ENCODE peak calls at places on chromosome 14, in five cellular contexts. One of them, this sample, is unnamed.
A peak's percentile ranks its signal among the peaks of the same experiment; 100 is the strongest.

GRCh38 chr14:35250319-35250718 is 41.9 kb upstream of the PSMA6 start:
- DNase-seq in nephron progenitor cell: no peak
- DNase-seq in fibroblast of mammary gland: no peak
- DNase-seq in H9: no peak
- DNase-seq in NB4: peak; percentile 17
- DNase-seq in this sample: no peak

GRCh38 chr14:49858383-49858782 is 5.8 kb upstream of the NEMF start:
- DNase-seq in H9: no peak
- DNase-seq in fibroblast of mammary gland: no peak
- DNase-seq in NB4: peak; percentile 50
- DNase-seq in nephron progenitor cell: no peak
- DNase-seq in this sample: no peak

GRCh38 chr14:76953196-76953945 is 75.1 kb downstream of the IRF2BPL start:
- DNase-seq in nephron progenitor cell: no peak
- DNase-seq in fibroblast of mammary gland: peak; percentile 76
- DNase-seq in H9: no peak
- DNase-seq in NB4: peak; percentile 61
- DNase-seq in this sample: no peak

GRCh38 chr14:94636744-94637412 is 24.7 kb downstream of the SERPINA3 start:
- DNase-seq in NB4: peak; percentile 19
- DNase-seq in fibroblast of mammary gland: peak; percentile 35
- DNase-seq in nephron progenitor cell: no peak
- DNase-seq in H9: no peak
- DNase-seq in this sample: no peak

GRCh38 chr14:20472566-20473206 is 3.5 kb downstream of the PNP start:
- DNase-seq in H9: no peak
- DNase-seq in fibroblast of mammary gland: no peak
- DNase-seq in nephron progenitor cell: no peak
- DNase-seq in NB4: peak; percentile 39
- DNase-seq in this sample: no peak

GRCh38 chr14:89842852-89843251 is 111.7 kb downstream of the EFCAB11 start:
- DNase-seq in nephron progenitor cell: no peak
- DNase-seq in NB4: no peak
- DNase-seq in H9: no peak
- DNase-seq in fibroblast of mammary gland: no peak
- DNase-seq in this sample: no peak

GRCh38 chr14:99055816-99056215 is 216.2 kb downstream of the BCL11B start:
- DNase-seq in NB4: no peak
- DNase-seq in H9: no peak
- DNase-seq in nephron progenitor cell: no peak
- DNase-seq in fibroblast of mammary gland: no peak
- DNase-seq in this sample: peak; percentile 52

GRCh38 chr14:73452341-73453191 is 5.8 kb downstream of the NUMB start:
- DNase-seq in fibroblast of mammary gland: peak; percentile 96
- DNase-seq in nephron progenitor cell: no peak
- DNase-seq in H9: no peak
- DNase-seq in NB4: peak; percentile 50
- DNase-seq in this sample: no peak

GRCh38 chr14:95069547-95069946 is 87.8 kb downstream of the DICER1 start:
- DNase-seq in fibroblast of mammary gland: no peak
- DNase-seq in H9: no peak
- DNase-seq in nephron progenitor cell: no peak
- DNase-seq in NB4: no peak
- DNase-seq in this sample: no peak

GRCh38 chr14:81285250-81285649 is 64.5 kb upstream of the GTF2A1 start:
- DNase-seq in NB4: no peak
- DNase-seq in fibroblast of mammary gland: no peak
- DNase-seq in H9: no peak
- DNase-seq in nephron progenitor cell: no peak
- DNase-seq in this sample: no peak

GRCh38 chr14:67131691-67132090 is 57.5 kb upstream of the GARIN2 start:
- DNase-seq in H9: no peak
- DNase-seq in nephron progenitor cell: no peak
- DNase-seq in NB4: no peak
- DNase-seq in fibroblast of mammary gland: no peak
- DNase-seq in this sample: no peak

GRCh38 chr14:69355155-69355954 is 42.7 kb downstream of the ERH start:
- DNase-seq in H9: no peak
- DNase-seq in NB4: no peak
- DNase-seq in nephron progenitor cell: no peak
- DNase-seq in fibroblast of mammary gland: no peak
- DNase-seq in this sample: no peak

GRCh38 chr14:104217486-104218360 is 79.3 kb downstream of the KIF26A start:
- DNase-seq in fibroblast of mammary gland: no peak
- DNase-seq in nephron progenitor cell: no peak
- DNase-seq in NB4: no peak
- DNase-seq in H9: no peak
- DNase-seq in this sample: peak; percentile 72

GRCh38 chr14:71011479-71011878 is 104.2 kb downstream of the PCNX1 start:
- DNase-seq in nephron progenitor cell: no peak
- DNase-seq in NB4: no peak
- DNase-seq in H9: no peak
- DNase-seq in fibroblast of mammary gland: no peak
- DNase-seq in this sample: no peak

GRCh38 chr14:38124496-38124895 is 83.2 kb upstream of the SSTR1 start:
- DNase-seq in fibroblast of mammary gland: no peak
- DNase-seq in nephron progenitor cell: no peak
- DNase-seq in NB4: no peak
- DNase-seq in H9: no peak
- DNase-seq in this sample: no peak

GRCh38 chr14:89508863-89509262 is 91.8 kb upstream of the FOXN3 start:
- DNase-seq in nephron progenitor cell: no peak
- DNase-seq in fibroblast of mammary gland: no peak
- DNase-seq in NB4: no peak
- DNase-seq in H9: no peak
- DNase-seq in this sample: no peak

GRCh38 chr14:62213516-62213915 is 451.3 kb downstream of the SNAPC1 start:
- DNase-seq in nephron progenitor cell: no peak
- DNase-seq in fibroblast of mammary gland: peak; percentile 79
- DNase-seq in NB4: no peak
- DNase-seq in H9: no peak
- DNase-seq in this sample: no peak

GRCh38 chr14:30874999-30875787 is 834 bp downstream of the COCH start:
- DNase-seq in NB4: peak; percentile 66
- DNase-seq in fibroblast of mammary gland: no peak
- DNase-seq in H9: peak; percentile 58
- DNase-seq in nephron progenitor cell: peak; percentile 26
- DNase-seq in this sample: peak; percentile 88

GRCh38 chr14:72049462-72049861 is 117.2 kb downstream of the RGS6 start:
- DNase-seq in fibroblast of mammary gland: no peak
- DNase-seq in NB4: no peak
- DNase-seq in H9: no peak
- DNase-seq in nephron progenitor cell: no peak
- DNase-seq in this sample: no peak

GRCh38 chr14:74794947-74795346 is 31.8 kb downstream of the YLPM1 start:
- DNase-seq in NB4: no peak
- DNase-seq in H9: no peak
- DNase-seq in fibroblast of mammary gland: no peak
- DNase-seq in nephron progenitor cell: no peak
- DNase-seq in this sample: no peak

GRCh38 chr14:64702493-64703392 is 1.5 kb upstream of the PLEKHG3 start:
- DNase-seq in fibroblast of mammary gland: no peak
- DNase-seq in H9: peak; percentile 96
- DNase-seq in NB4: no peak
- DNase-seq in nephron progenitor cell: peak; percentile 73
- DNase-seq in this sample: no peak

GRCh38 chr14:96117101-96117897 is 78.1 kb downstream of the C14orf132 start:
- DNase-seq in fibroblast of mammary gland: peak; percentile 42
- DNase-seq in H9: no peak
- DNase-seq in NB4: no peak
- DNase-seq in nephron progenitor cell: no peak
- DNase-seq in this sample: no peak

GRCh38 chr14:79040742-79041249 is 870.6 kb downstream of the NRXN3 start:
- DNase-seq in fibroblast of mammary gland: no peak
- DNase-seq in nephron progenitor cell: no peak
- DNase-seq in H9: no peak
- DNase-seq in NB4: no peak
- DNase-seq in this sample: no peak

GRCh38 chr14:91369628-91370445 is 47.8 kb downstream of the CCDC88C start:
- DNase-seq in H9: no peak
- DNase-seq in fibroblast of mammary gland: no peak
- DNase-seq in NB4: no peak
- DNase-seq in nephron progenitor cell: no peak
- DNase-seq in this sample: no peak

GRCh38 chr14:100887728-100888335 is 15.7 kb downstream of the RTL1 start:
- DNase-seq in H9: no peak
- DNase-seq in nephron progenitor cell: no peak
- DNase-seq in NB4: no peak
- DNase-seq in fibroblast of mammary gland: no peak
- DNase-seq in this sample: no peak

GRCh38 chr14:51087024-51087423 is 7.9 kb downstream of the TRIM9 start:
- DNase-seq in fibroblast of mammary gland: peak; percentile 35
- DNase-seq in NB4: peak; percentile 29
- DNase-seq in H9: peak; percentile 65
- DNase-seq in nephron progenitor cell: no peak
- DNase-seq in this sample: no peak

GRCh38 chr14:69499436-69499835 is 14.9 kb downstream of the PLEKHD1 start:
- DNase-seq in nephron progenitor cell: no peak
- DNase-seq in H9: no peak
- DNase-seq in fibroblast of mammary gland: no peak
- DNase-seq in NB4: no peak
- DNase-seq in this sample: no peak

GRCh38 chr14:97280526-97280925 is 483.3 kb downstream of the VRK1 start:
- DNase-seq in fibroblast of mammary gland: no peak
- DNase-seq in NB4: no peak
- DNase-seq in H9: no peak
- DNase-seq in nephron progenitor cell: no peak
- DNase-seq in this sample: no peak
- TF ChIP-seq CTCF in fibroblast of mammary gland: no peak
- TF ChIP-seq CTCF in NB4: no peak
- TF ChIP-seq CTCF in H9: no peak
- TF ChIP-seq CTCF in nephron progenitor cell: no peak
- TF ChIP-seq CTCF in this sample: no peak

DNA sequence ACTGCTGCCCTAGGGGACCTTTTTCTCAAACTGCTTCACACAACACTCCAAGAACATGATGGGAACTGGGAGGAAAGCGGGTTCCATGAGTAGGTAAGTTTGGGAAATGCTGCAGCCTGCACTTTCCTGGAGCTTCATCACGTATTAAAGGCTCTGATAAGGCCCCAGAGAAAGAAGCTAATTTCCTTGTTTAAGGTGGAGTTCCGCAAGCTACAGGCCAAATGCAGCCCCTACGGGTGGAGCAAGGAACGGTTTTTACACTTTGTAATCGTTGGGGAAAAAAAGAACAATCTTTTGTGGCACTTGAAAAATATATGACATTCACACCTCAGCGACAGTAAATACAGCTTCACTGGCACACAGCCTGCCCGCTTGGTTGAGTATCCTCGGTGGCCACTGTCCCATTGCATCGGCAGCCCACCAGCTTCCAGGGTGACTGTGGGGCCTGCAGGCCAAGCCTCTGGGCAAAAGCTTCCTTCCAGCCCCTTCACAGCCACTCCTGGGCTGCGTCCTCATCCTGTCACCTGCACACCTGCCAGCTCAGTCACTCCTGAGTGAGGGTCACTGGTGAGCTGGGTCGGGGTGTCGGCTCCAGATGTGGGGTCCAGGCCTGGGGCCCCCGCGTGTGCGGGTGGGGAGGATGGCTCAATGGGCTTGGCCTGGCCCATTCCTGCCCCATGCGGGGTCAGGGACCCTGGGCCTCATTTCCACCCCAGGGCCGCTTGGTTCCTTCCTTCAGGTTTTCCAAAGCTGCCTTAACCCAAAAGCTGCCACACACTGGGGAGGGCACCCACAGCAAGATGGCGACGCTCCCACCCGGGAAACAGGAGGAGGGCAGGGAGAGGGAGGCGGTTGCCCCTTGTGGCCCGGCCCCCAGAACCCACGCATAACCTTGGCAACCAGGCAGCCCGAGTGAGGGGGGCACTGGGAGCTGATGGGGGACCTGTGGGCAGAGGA is 2.4 kb downstream of the AMN start:
- DNase-seq in NB4: no peak
- DNase-seq in fibroblast of mammary gland: no peak
- DNase-seq in nephron progenitor cell: no peak
- DNase-seq in H9: no peak
- DNase-seq in this sample: no peak
- TF ChIP-seq CTCF in NB4: no peak
- TF ChIP-seq CTCF in fibroblast of mammary gland: peak; percentile 17
- TF ChIP-seq CTCF in nephron progenitor cell: no peak
- TF ChIP-seq CTCF in H9: peak; percentile 40
- TF ChIP-seq CTCF in this sample: peak; percentile 33

GRCh38 chr14:102282751-102283465 is 22.1 kb downstream of the MOK start:
- DNase-seq in fibroblast of mammary gland: no peak
- DNase-seq in H9: no peak
- DNase-seq in nephron progenitor cell: no peak
- DNase-seq in NB4: no peak
- DNase-seq in this sample: no peak

GRCh38 chr14:102288139-102288538 is 16.8 kb downstream of the MOK start:
- DNase-seq in nephron progenitor cell: no peak
- DNase-seq in H9: no peak
- DNase-seq in fibroblast of mammary gland: no peak
- DNase-seq in NB4: no peak
- DNase-seq in this sample: no peak

GRCh38 chr14:102280376-102280962 is 24.5 kb downstream of the MOK start:
- DNase-seq in nephron progenitor cell: no peak
- DNase-seq in fibroblast of mammary gland: peak; percentile 99
- DNase-seq in NB4: peak; percentile 80
- DNase-seq in H9: no peak
- DNase-seq in this sample: no peak

GRCh38 chr14:102279688-102280348 is 25.1 kb downstream of the MOK start:
- DNase-seq in fibroblast of mammary gland: peak; percentile 100
- DNase-seq in NB4: peak; percentile 98
- DNase-seq in nephron progenitor cell: no peak
- DNase-seq in H9: no peak
- DNase-seq in this sample: no peak

DNA sequence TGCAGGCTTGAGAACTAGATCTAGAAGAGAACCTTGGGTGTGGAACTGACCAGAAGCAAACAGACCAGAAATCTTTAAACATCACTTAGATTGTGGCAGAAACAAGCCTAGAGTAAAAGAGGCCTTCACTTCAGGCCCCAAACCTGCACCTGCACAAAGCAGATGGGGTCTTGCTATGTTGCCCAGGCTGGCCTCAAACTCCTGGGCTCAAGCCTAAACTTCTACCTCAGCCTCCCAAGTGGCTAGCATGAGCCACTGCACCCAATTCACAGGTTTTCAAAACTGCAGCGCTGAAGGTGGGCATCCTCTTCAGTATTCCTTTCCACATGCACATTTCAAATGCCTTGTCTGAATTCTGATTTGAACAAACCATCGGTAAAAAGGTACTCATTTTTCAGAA is 19.9 kb downstream of the MOK start:
- DNase-seq in nephron progenitor cell: no peak
- DNase-seq in NB4: no peak
- DNase-seq in fibroblast of mammary gland: no peak
- DNase-seq in H9: no peak
- DNase-seq in this sample: no peak
- TF ChIP-seq CTCF in nephron progenitor cell: no peak
- TF ChIP-seq CTCF in NB4: no peak
- TF ChIP-seq CTCF in fibroblast of mammary gland: no peak
- TF ChIP-seq CTCF in H9: peak; percentile 19
- TF ChIP-seq CTCF in this sample: no peak

DNA sequence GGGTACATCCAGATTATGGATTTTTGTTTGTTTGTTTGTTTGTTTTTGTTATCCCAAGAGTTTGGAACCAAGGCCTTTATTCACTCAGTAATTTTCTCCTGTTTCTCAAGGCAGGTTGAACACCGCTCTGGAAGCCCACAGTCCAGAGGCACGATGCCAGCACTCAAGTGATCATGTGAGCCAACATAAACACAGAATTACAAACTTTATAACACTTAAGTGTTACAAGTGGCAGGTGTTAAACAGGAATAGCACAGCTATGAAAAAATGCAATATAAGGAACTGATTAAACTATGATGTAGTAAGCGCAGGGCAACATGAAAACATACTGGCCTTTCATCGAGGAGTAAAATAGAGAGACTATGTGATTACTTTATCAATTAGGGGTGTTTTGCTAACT is 1885.8 kb upstream of the SEL1L start:
- DNase-seq in nephron progenitor cell: no peak
- DNase-seq in fibroblast of mammary gland: no peak
- DNase-seq in NB4: no peak
- DNase-seq in H9: no peak
- DNase-seq in this sample: no peak
- TF ChIP-seq CTCF in nephron progenitor cell: no peak
- TF ChIP-seq CTCF in fibroblast of mammary gland: no peak
- TF ChIP-seq CTCF in NB4: no peak
- TF ChIP-seq CTCF in H9: no peak
- TF ChIP-seq CTCF in this sample: no peak